ENCODE peak calls at places on chromosomes 1 and 21, in six cellular contexts. One of them, this sample, is unnamed.

GRCh38 chr1:14136152-14136763 is 436.3 kb downstream of the PRDM2 start:
- DNase-seq in H9: peak
- DNase-seq in mesenchymal stem cell: no peak
- DNase-seq in neuronal stem cell: no peak
- DNase-seq in trophoblast cell: peak
- DNase-seq in H1: no peak
- DNase-seq in this sample: no peak

GRCh38 chr1:24283326-24284155 is 35.6 kb upstream of the GRHL3 start:
- DNase-seq in mesenchymal stem cell: peak
- DNase-seq in trophoblast cell: peak
- DNase-seq in H9: no peak
- DNase-seq in neuronal stem cell: no peak
- DNase-seq in H1: no peak
- DNase-seq in this sample: peak

GRCh38 chr1:220124542-220124941 is 30.6 kb downstream of the IARS2 start:
- DNase-seq in mesenchymal stem cell: peak
- DNase-seq in trophoblast cell: peak
- DNase-seq in H9: no peak
- DNase-seq in neuronal stem cell: no peak
- DNase-seq in H1: no peak
- DNase-seq in this sample: peak

GRCh38 chr1:184708084-184708676 is 46.5 kb downstream of the EDEM3 start:
- DNase-seq in trophoblast cell: no peak
- DNase-seq in neuronal stem cell: no peak
- DNase-seq in H1: no peak
- DNase-seq in mesenchymal stem cell: no peak
- DNase-seq in H9: no peak
- DNase-seq in this sample: no peak

GRCh38 chr21:32186843-32187242 is 92.0 kb downstream of the MIS18A start:
- DNase-seq in H1: no peak
- DNase-seq in mesenchymal stem cell: no peak
- DNase-seq in neuronal stem cell: no peak
- DNase-seq in trophoblast cell: no peak
- DNase-seq in H9: no peak
- DNase-seq in this sample: no peak

GRCh38 chr1:204673909-204674701 is 11.4 kb downstream of the LRRN2 start:
- DNase-seq in trophoblast cell: no peak
- DNase-seq in mesenchymal stem cell: no peak
- DNase-seq in H1: no peak
- DNase-seq in neuronal stem cell: no peak
- DNase-seq in H9: peak
- DNase-seq in this sample: no peak

GRCh38 chr1:165342588-165342987 is 13.9 kb downstream of the LMX1A start:
- DNase-seq in trophoblast cell: no peak
- DNase-seq in neuronal stem cell: no peak
- DNase-seq in H1: no peak
- DNase-seq in mesenchymal stem cell: no peak
- DNase-seq in H9: no peak
- DNase-seq in this sample: no peak

GRCh38 chr1:95168638-95169411 is 51.7 kb downstream of the TLCD4 start:
- DNase-seq in trophoblast cell: no peak
- DNase-seq in H9: no peak
- DNase-seq in H1: no peak
- DNase-seq in mesenchymal stem cell: no peak
- DNase-seq in neuronal stem cell: no peak
- DNase-seq in this sample: no peak

GRCh38 chr21:37364722-37365121 is 1.9 kb upstream of the DYRK1A start:
- DNase-seq in H9: no peak
- DNase-seq in neuronal stem cell: no peak
- DNase-seq in H1: no peak
- DNase-seq in trophoblast cell: no peak
- DNase-seq in mesenchymal stem cell: no peak
- DNase-seq in this sample: no peak

GRCh38 chr1:174068000-174068399 is 45.8 kb upstream of the RC3H1 start:
- DNase-seq in H9: no peak
- DNase-seq in trophoblast cell: no peak
- DNase-seq in H1: no peak
- DNase-seq in mesenchymal stem cell: no peak
- DNase-seq in neuronal stem cell: no peak
- DNase-seq in this sample: peak

GRCh38 chr1:238960071-238960470 is 426.3 kb upstream of the CHRM3 start:
- DNase-seq in trophoblast cell: no peak
- DNase-seq in neuronal stem cell: no peak
- DNase-seq in mesenchymal stem cell: peak
- DNase-seq in H9: no peak
- DNase-seq in H1: no peak
- DNase-seq in this sample: peak

GRCh38 chr21:35291963-35292627 is 243.0 kb upstream of the RUNX1 start:
- DNase-seq in H1: no peak
- DNase-seq in mesenchymal stem cell: peak
- DNase-seq in H9: no peak
- DNase-seq in trophoblast cell: peak
- DNase-seq in neuronal stem cell: no peak
- DNase-seq in this sample: peak

GRCh38 chr1:21639594-21640041 is 29.5 kb downstream of the RAP1GAP start:
- DNase-seq in trophoblast cell: no peak
- DNase-seq in mesenchymal stem cell: no peak
- DNase-seq in H1: no peak
- DNase-seq in H9: no peak
- DNase-seq in neuronal stem cell: no peak
- DNase-seq in this sample: no peak
- H4K91ac ChIP-seq in trophoblast cell: no peak
- H4K91ac ChIP-seq in mesenchymal stem cell: no peak
- H4K91ac ChIP-seq in H1: no peak
- H4K91ac ChIP-seq in H9: no peak
- H4K91ac ChIP-seq in neuronal stem cell: no peak
- H4K91ac ChIP-seq in this sample: no peak

GRCh38 chr1:10075732-10076131 is 43.0 kb downstream of the UBE4B start:
- DNase-seq in H9: no peak
- DNase-seq in H1: no peak
- DNase-seq in mesenchymal stem cell: no peak
- DNase-seq in trophoblast cell: no peak
- DNase-seq in neuronal stem cell: no peak
- DNase-seq in this sample: no peak

GRCh38 chr1:10074059-10074854 is 41.5 kb downstream of the UBE4B start:
- DNase-seq in trophoblast cell: peak
- DNase-seq in mesenchymal stem cell: peak
- DNase-seq in H1: no peak
- DNase-seq in H9: no peak
- DNase-seq in neuronal stem cell: no peak
- DNase-seq in this sample: peak

GRCh38 chr1:10080523-10080922 is 47.8 kb downstream of the UBE4B start:
- DNase-seq in mesenchymal stem cell: no peak
- DNase-seq in neuronal stem cell: no peak
- DNase-seq in H9: no peak
- DNase-seq in H1: no peak
- DNase-seq in trophoblast cell: no peak
- DNase-seq in this sample: no peak

GRCh38 chr1:10074855-10075418 is 42.2 kb downstream of the UBE4B start:
- DNase-seq in neuronal stem cell: no peak
- DNase-seq in H1: no peak
- DNase-seq in trophoblast cell: no peak
- DNase-seq in H9: no peak
- DNase-seq in mesenchymal stem cell: peak
- DNase-seq in this sample: peak

DNA sequence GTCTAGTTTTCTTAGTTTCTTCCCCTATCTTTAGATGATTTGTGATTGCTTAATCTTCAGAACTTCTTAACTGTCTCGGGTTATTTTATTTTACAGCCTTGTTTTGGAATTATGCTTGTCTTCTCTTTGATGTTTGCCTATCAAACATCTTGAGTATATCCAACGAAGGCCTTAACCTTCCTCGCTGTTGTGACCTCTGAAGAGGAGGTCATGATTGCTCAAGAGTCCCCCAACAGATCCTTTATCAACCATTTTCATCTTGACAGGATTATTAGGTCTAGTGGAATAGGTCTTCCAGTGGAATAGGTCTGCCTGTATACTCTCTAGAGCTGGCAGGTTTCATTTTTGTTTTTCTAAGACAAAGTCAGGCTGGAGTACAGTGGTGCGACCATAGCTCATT is 45.7 kb downstream of the UBE4B start:
- DNase-seq in trophoblast cell: no peak
- DNase-seq in H9: no peak
- DNase-seq in mesenchymal stem cell: no peak
- DNase-seq in neuronal stem cell: no peak
- DNase-seq in H1: no peak
- DNase-seq in this sample: no peak
- H4K91ac ChIP-seq in trophoblast cell: no peak
- H4K91ac ChIP-seq in H9: no peak
- H4K91ac ChIP-seq in mesenchymal stem cell: no peak
- H4K91ac ChIP-seq in neuronal stem cell: no peak
- H4K91ac ChIP-seq in H1: no peak
- H4K91ac ChIP-seq in this sample: no peak

DNA sequence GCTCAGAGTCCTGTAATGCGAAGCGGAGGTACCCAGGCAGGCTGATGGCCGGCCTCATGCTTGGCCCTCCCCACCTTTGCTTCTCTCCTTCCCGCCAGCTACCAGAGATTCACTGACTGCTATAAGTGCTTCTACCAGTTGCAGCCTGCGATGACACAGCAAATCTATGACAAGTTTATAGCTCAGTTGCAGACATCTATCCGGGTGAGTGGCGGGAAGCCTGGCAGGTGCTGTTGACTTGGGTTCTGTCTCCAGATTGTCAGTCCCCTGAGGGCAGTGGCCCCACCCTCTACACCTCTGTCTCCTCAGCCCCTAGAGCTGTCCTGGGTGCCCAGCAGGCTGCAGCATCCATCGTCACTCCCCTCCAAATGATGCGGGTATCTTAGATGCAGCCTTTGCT is 9.8 kb upstream of the BGLAP start:
- DNase-seq in neuronal stem cell: no peak
- DNase-seq in H1: no peak
- DNase-seq in H9: no peak
- DNase-seq in mesenchymal stem cell: no peak
- DNase-seq in trophoblast cell: no peak
- DNase-seq in this sample: no peak
- H4K91ac ChIP-seq in neuronal stem cell: no peak
- H4K91ac ChIP-seq in H1: no peak
- H4K91ac ChIP-seq in H9: no peak
- H4K91ac ChIP-seq in mesenchymal stem cell: no peak
- H4K91ac ChIP-seq in trophoblast cell: no peak
- H4K91ac ChIP-seq in this sample: no peak

GRCh38 chr1:215226755-215227154 is 144.2 kb downstream of the KCNK2 start:
- DNase-seq in neuronal stem cell: no peak
- DNase-seq in trophoblast cell: no peak
- DNase-seq in H9: no peak
- DNase-seq in mesenchymal stem cell: no peak
- DNase-seq in H1: no peak
- DNase-seq in this sample: peak
- H4K91ac ChIP-seq in neuronal stem cell: no peak
- H4K91ac ChIP-seq in trophoblast cell: no peak
- H4K91ac ChIP-seq in H9: no peak
- H4K91ac ChIP-seq in mesenchymal stem cell: no peak
- H4K91ac ChIP-seq in H1: no peak
- H4K91ac ChIP-seq in this sample: no peak

This sample was measured in IMR-90.